ENCODE peak calls at places on chromosome 17, in five cellular contexts. Z, V, A, M and S are unnamed samples.

GRCh38 chr17:5329784-5330557 is 47.9 kb downstream of the RABEP1 start:
- DNase-seq in Z (no peak), V (no peak), A (no peak), M (no peak), S (no peak)

GRCh38 chr17:7284911-7285310 is 3.4 kb downstream of the SLC2A4 start:
- DNase-seq in Z (no peak), V (no peak), A (no peak), M (peak; percentile 75), S (no peak)

GRCh38 chr17:12665263-12666210 is at the start of gene MYOCD:
- DNase-seq in Z (peak; percentile 27), V (no peak), A (no peak), M (peak; percentile 86), S (no peak)

GRCh38 chr17:29659155-29659554 is 36.4 kb upstream of the CORO6 start:
- DNase-seq in Z (no peak), V (no peak), A (no peak), M (no peak), S (no peak)

GRCh38 chr17:39666601-39667261 is 1.5 kb upstream of the PNMT start:
- DNase-seq in Z (no peak), V (no peak), A (no peak), M (no peak), S (no peak)

GRCh38 chr17:63946440-63947363 is 14.6 kb upstream of the CD79B start:
- DNase-seq in Z (peak; percentile 51), V (no peak), A (no peak), M (no peak), S (no peak)

GRCh38 chr17:3534881-3535252 is 22.7 kb downstream of the TRPV3 start:
- DNase-seq in Z (no peak), V (no peak), A (no peak), M (no peak), S (no peak)

GRCh38 chr17:19753049-19753444 is 4.9 kb upstream of the ALDH3A1 start:
- DNase-seq in Z (peak; percentile 91), V (peak; percentile 77), A (no peak), M (no peak), S (no peak)

GRCh38 chr17:74937064-74938051 is 1.7 kb downstream of the OTOP3 start:
- DNase-seq in Z (no peak), V (no peak), A (no peak), M (no peak), S (no peak)

GRCh38 chr17:59331929-59332889 is 754 bp downstream of the YPEL2 start:
- DNase-seq in Z (peak; percentile 57), V (no peak), A (peak; percentile 88), M (peak; percentile 92), S (no peak)

GRCh38 chr17:16552637-16553045 is 16.4 kb downstream of the ZNF287 start:
- DNase-seq in Z (no peak), V (no peak), A (no peak), M (no peak), S (no peak)

GRCh38 chr17:2996208-2996855 is 67.1 kb downstream of the OR1D5 start:
- DNase-seq in Z (peak; percentile 67), V (no peak), A (peak; percentile 72), M (no peak), S (no peak)

GRCh38 chr17:10041287-10041612 is 136.2 kb upstream of the RCVRN start:
- DNase-seq in Z (no peak), V (no peak), A (no peak), M (no peak), S (no peak)

GRCh38 chr17:74680941-74681340 is 31.8 kb downstream of the CD300LF start:
- DNase-seq in Z (no peak), V (no peak), A (no peak), M (no peak), S (no peak)

GRCh38 chr17:35238817-35239216 is 4.1 kb upstream of the SLFN5 start:
- DNase-seq in Z (no peak), V (no peak), A (no peak), M (no peak), S (no peak)

GRCh38 chr17:77281024-77281903 is 140.5 kb downstream of the SEC14L1 start:
- DNase-seq in Z (peak; percentile 74), V (peak; percentile 63), A (no peak), M (peak; percentile 93), S (no peak)

GRCh38 chr17:49108318-49108717 is 24.3 kb upstream of the B4GALNT2 start:
- DNase-seq in Z (peak; percentile 49), V (no peak), A (no peak), M (no peak), S (no peak)

GRCh38 chr17:39527220-39527813 is 66.0 kb downstream of the CDK12 start:
- DNase-seq in Z (no peak), V (no peak), A (no peak), M (no peak), S (no peak)

GRCh38 chr17:49637050-49637449 is 40.8 kb downstream of the SPOP start:
- DNase-seq in Z (no peak), V (no peak), A (no peak), M (no peak), S (no peak)

GRCh38 chr17:3920940-3921852 is 4.9 kb upstream of the P2RX1 start:
- DNase-seq in Z (peak; percentile 72), V (no peak), A (no peak), M (no peak), S (no peak)

GRCh38 chr17:79127534-79128135 is 53.0 kb downstream of the ENGASE start:
- DNase-seq in Z (no peak), V (no peak), A (no peak), M (peak; percentile 61), S (no peak)

GRCh38 chr17:19014628-19015215 is 10.2 kb upstream of the FAM83G start:
- DNase-seq in Z (no peak), V (no peak), A (no peak), M (no peak), S (no peak)

GRCh38 chr17:31609331-31609730 is 217.9 kb downstream of the RAB11FIP4 start:
- DNase-seq in Z (no peak), V (no peak), A (no peak), M (no peak), S (no peak)

GRCh38 chr17:38604479-38605229 is 1.1 kb downstream of the SRCIN1 start:
- DNase-seq in Z (no peak), V (no peak), A (no peak), M (peak; percentile 84), S (no peak)

GRCh38 chr17:70584255-70584654 is 414.9 kb downstream of the KCNJ2 start:
- DNase-seq in Z (no peak), V (no peak), A (no peak), M (no peak), S (no peak)

DNA sequence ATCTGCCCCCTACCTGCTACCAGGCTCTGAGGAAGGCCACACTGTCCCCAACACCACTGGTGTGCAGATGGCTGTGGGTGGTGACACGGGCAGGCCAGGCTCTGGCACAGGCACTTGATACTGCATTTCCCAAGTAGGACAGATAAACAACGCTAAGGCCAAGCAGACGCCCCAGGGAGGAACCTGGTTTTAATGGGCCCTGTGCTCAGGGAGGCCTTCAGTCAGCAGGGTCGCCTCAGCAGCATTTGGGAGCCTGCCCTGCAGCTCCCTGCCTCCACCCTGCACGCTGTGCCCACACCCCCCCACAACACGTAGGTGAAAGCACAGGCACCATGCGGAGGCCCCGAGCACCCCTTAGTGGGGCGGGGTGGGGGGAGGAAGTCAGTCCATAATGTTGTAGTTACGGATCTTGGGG is 3.3 kb upstream of the FASN start:
- DNase-seq in Z (no peak), V (no peak), A (no peak), M (peak; percentile 39), S (no peak)
- H3K27ac ChIP-seq in Z (peak overlapping the region; percentile 75), V (peak overlapping the region; percentile 95), A (peak overlapping the region; percentile 97), M (no peak overlapping the region), S (no peak overlapping the region)

GRCh38 chr17:80588687-80589086 is 44.0 kb downstream of the RPTOR start:
- DNase-seq in Z (no peak), V (no peak), A (no peak), M (no peak), S (no peak)

GRCh38 chr17:80594666-80595269 is 50.1 kb downstream of the RPTOR start:
- DNase-seq in Z (no peak), V (no peak), A (no peak), M (no peak), S (no peak)

GRCh38 chr17:80591788-80592187 is 47.1 kb downstream of the RPTOR start:
- DNase-seq in Z (no peak), V (no peak), A (no peak), M (no peak), S (no peak)

GRCh38 chr17:80593171-80593570 is 48.5 kb downstream of the RPTOR start:
- DNase-seq in Z (no peak), V (no peak), A (no peak), M (no peak), S (no peak)

GRCh38 chr17:80592243-80592642 is 47.6 kb downstream of the RPTOR start:
- DNase-seq in Z (no peak), V (no peak), A (no peak), M (no peak), S (no peak)
- TF ChIP-seq POLR2AphosphoS5 in Z (no peak), V (no peak), A (no peak), M (no peak), S (no peak)

DNA sequence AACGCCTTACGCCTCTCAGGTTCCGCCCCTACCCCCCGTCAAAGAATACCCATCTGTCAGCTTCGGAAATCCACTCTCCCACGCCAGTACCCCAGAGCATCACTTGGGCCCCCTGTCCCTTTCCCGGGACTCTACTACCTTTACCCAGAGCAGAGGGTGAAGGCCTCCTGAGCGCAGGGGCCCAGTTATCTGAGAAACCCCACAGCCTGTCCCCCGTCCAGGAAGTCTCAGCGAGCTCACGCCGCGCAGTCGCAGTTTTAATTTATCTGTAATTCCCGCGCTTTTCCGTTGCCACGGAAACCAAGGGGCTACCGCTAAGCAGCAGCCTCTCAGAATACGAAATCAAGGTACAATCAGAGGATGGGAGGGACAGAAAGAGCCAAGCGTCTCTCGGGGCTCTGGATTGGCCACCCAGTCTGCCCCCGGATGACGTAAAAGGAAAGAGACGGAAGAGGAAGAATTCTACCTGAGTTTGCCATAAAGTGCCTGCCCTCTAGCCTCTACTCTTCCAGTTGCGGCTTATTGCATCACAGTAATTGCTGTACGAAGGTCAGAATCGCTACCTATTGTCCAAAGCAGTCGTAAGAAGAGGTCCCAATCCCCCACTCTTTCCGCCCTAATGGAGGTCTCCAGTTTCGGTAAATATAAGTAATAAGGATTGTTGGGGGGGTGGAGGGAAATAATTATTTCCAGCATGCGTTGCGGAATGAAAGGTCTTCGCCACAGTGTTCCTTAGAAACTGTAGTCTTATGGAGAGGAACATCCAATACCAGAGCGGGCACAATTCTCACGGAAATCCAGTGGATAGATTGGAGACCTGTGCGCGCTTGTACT is at the start of gene BRCA1:
- DNase-seq in Z (peak; percentile 93), V (peak; percentile 89), A (peak; percentile 95), M (no peak), S (peak; percentile 97)
- H3K27ac ChIP-seq in Z (peak within 1 kb of the TSS; percentile 77), V (peak within 1 kb of the TSS; percentile 89), A (peak within 1 kb of the TSS; percentile 84), M (peak within 1 kb of the TSS; percentile 83), S (peak within 1 kb of the TSS; percentile 87)

DNA sequence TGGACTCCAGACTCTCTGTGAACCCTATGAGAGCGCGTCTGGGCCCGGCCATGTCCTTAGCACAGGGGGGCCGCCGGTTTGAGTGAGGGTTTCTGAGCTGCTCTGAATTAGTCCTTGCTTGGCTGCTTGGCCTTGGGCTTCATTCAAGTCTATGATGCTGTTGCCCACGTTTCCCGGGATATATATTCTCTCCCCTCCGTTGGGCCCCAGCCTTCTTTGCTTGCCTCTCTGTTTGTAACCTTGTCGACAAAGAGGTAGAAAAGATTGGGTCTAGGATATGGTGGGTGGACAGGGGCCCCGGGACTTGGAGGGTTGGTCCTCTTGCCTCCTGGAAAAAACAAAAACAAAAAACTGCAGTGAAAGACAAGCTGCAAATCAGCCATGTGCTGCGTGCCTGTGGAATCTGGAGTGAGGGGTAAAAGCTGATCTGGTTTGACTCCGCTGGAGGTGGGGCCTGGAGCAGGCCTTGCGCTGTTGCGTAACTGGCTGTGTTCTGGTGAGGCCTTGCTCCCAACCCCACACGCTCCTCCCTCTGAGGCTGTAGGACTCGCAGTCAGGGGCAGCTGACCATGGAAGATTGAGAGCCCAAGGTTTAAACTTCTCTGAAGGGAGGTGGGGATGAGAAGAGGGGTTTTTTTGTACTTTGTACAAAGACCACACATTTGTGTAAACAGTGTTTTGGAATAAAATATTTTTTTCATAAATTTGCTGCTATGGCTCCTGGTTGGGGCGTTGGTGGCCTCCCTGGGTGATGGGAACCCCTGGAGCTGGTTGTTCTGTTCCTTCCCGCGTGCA is 23.1 kb downstream of the STAT5A start:
- DNase-seq in Z (peak; percentile 57), V (no peak), A (peak; percentile 94), M (peak; percentile 78), S (no peak)
- TF ChIP-seq POLR2AphosphoS5 in Z (peak; percentile 65), V (peak; percentile 7), A (no peak), M (peak; percentile 65), S (peak; percentile 76)